ENCODE peak calls at places on chromosome 18, in four cellular contexts. C is K562, L is endothelial cell of umbilical vein, B is IMR-90. D is an unnamed sample.

GRCh38 chr18:71327443-71328120 is 1038.7 kb downstream of the SOCS6 start:
- DNase-seq in L (no peak), C (no peak), B (no peak), D (no peak)

GRCh38 chr18:62399781-62400308 is 74.7 kb downstream of the TNFRSF11A start:
- DNase-seq in C (no peak), B (no peak), L (peak; percentile 46), D (no peak)

GRCh38 chr18:22698711-22699110 is 234.4 kb upstream of the RBBP8 start:
- DNase-seq in C (no peak), B (no peak), L (no peak), D (no peak)

GRCh38 chr18:51236225-51236624 is 38.7 kb upstream of the MEX3C start:
- DNase-seq in B (peak; percentile 13), L (no peak), C (peak; percentile 37), D (peak; percentile 50)

GRCh38 chr18:13874558-13874957 is 40.8 kb downstream of the MC2R start:
- DNase-seq in B (no peak), C (no peak), L (no peak), D (no peak)

GRCh38 chr18:76960528-76961035 is 138.2 kb downstream of the ZNF236 start:
- DNase-seq in C (no peak), L (no peak), B (no peak), D (no peak)

GRCh38 chr18:55694291-55694690 is 106.3 kb upstream of the TCF4 start:
- DNase-seq in C (no peak), L (no peak), B (peak; percentile 13), D (no peak)

GRCh38 chr18:60413944-60414547 is 41.5 kb upstream of the MC4R start:
- DNase-seq in L (no peak), C (no peak), B (peak; percentile 7), D (no peak)

GRCh38 chr18:62988467-62988866 is 273.1 kb downstream of the PHLPP1 start:
- DNase-seq in B (no peak), C (no peak), L (no peak), D (no peak)

DNA sequence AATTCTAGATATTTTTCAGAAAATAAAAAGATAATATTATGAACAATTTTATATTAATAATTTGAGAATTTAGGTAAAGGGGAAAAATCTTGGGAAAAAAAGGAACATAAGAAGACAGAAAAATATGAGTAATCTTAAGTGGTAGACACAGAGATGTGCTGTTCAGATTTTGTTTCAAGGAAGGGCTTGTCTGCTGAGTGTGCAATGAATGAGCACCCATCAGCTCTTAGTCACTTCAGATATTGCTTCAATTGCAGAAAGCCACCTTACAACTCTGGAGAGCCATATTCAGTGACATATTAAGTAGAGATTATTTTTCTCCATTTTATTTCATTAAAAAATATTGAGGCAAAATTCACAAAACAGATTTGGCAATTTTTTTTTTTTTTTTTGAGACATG is 282.0 kb upstream of the CHST9 start:
- DNase-seq in C (no peak), B (no peak), L (no peak), D (no peak)
- H3K9me1 ChIP-seq in C (no peaks in the 10 kb centered on the region), B (no peaks in the 10 kb centered on the region), L (no peaks in the 10 kb centered on the region), D (no peaks in the 10 kb centered on the region)

GRCh38 chr18:48924621-48925601 is 25.9 kb downstream of the SMAD7 start:
- DNase-seq in C (peak; percentile 56), L (peak; percentile 20), B (no peak), D (no peak)
- H3K9ac ChIP-seq in C (peak overlapping the region; percentile 87), L (peak overlapping the region; percentile 14), B (peak overlapping the region; percentile 50), D (no peak overlapping the region)

DNA sequence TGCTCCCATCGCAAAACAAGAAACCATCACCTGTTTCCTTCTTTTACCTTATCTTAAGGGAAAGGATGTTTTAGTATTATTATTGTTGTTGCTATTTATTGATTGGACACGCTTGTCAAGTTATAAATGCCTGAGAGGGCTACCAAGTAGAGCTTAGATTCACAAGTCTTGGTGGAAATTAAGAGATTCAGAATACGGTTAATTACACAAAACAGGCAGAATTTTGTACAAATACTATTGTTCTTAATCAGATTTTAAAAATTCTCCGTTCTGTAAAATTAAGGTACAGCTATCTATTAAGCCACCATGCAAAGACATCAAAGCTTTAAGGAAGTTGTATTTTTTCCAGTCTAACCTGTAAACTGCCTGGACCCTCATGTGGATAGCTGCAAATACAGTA is 1.1 kb upstream of the ZNF521 start:
- DNase-seq in L (peak; percentile 52), B (no peak), C (no peak), D (no peak)
- H2AFZ ChIP-seq in L (no peak overlapping the region), B (no peak overlapping the region), C (no peak overlapping the region), D (no peak overlapping the region)

GRCh38 chr18:79816981-79817606 is 19.4 kb downstream of the KCNG2 start:
- DNase-seq in C (no peak), B (no peak), L (no peak), D (no peak)

GRCh38 chr18:79818631-79819030 is 20.9 kb downstream of the KCNG2 start:
- DNase-seq in B (no peak), C (no peak), L (no peak), D (no peak)

GRCh38 chr18:79818036-79818435 is 20.3 kb downstream of the KCNG2 start:
- DNase-seq in L (no peak), B (no peak), C (no peak), D (no peak)

GRCh38 chr18:79816092-79816491 is 18.4 kb downstream of the KCNG2 start:
- DNase-seq in L (no peak), C (no peak), B (no peak), D (no peak)

DNA sequence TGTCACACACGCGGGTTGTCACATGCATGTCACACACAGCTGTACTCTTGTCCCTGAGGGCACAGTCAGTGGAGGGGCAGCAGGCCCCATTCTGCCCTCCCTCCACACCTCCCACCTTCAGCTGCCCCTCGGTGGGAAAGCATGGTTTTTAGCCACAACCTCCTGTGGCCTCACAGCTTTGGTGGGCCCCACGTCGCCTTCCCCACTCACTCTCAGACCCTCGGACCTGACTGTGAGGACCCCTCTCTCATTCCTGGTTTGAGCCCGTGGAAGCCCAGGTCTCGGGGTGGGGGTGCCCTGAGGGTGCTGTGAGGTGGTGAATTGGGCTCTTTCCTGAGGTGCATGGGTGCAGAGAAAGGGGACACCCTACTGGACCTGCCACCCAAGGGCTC is 19.9 kb downstream of the KCNG2 start:
- DNase-seq in C (no peak), L (no peak), B (no peak), D (no peak)
- H3K9me1 ChIP-seq in C (no peaks in the 10 kb centered on the region), L (no peaks in the 10 kb centered on the region), B (no peaks in the 10 kb centered on the region), D (no peaks in the 10 kb centered on the region)

GRCh38 chr18:44697315-44697714 is 16.6 kb downstream of the SETBP1 start:
- DNase-seq in C (no peak), B (no peak), L (no peak), D (no peak)
- H3K9ac ChIP-seq in C (no peak overlapping the region), B (no peak overlapping the region), L (no peak overlapping the region), D (no peak overlapping the region)

GRCh38 chr18:79497638-79498081 is 101.9 kb downstream of the NFATC1 start:
- DNase-seq in L (no peak), B (peak; percentile 4), C (no peak), D (no peak)

GRCh38 chr18:79496237-79496977 is 100.7 kb downstream of the NFATC1 start:
- DNase-seq in C (no peak), L (no peak), B (no peak), D (no peak)

GRCh38 chr18:79498662-79499061 is 102.9 kb downstream of the NFATC1 start:
- DNase-seq in C (no peak), B (no peak), L (no peak), D (no peak)

GRCh38 chr18:79495591-79496071 is 99.9 kb downstream of the NFATC1 start:
- DNase-seq in L (no peak), B (no peak), C (no peak), D (no peak)

GRCh38 chr18:79496978-79497637 is 101.4 kb downstream of the NFATC1 start:
- DNase-seq in C (no peak), B (peak; percentile 57), L (no peak), D (no peak)
- H2AFZ ChIP-seq in C (no peak overlapping the region), B (no peak overlapping the region), L (no peak overlapping the region), D (no peak overlapping the region)

DNA sequence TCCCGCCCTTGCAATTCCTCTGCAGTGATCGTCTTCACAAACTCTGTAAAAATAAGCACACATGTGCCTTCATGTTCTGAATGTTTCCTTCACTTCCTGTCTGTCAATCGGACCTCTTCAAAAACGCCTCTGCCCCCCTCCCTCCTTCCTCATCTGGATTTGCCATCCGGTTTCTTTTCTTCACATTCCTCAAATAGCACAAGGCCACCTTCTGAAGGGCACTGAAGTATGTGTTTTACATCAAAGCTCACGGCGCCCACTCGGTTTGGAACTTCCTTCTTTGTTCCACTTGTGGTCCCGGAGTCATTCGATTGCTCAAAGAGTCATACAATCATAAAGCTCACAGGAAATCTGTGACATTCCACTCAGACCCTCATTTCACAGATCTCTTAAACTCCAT is 758.1 kb upstream of the SALL3 start:
- DNase-seq in C (no peak), L (no peak), B (no peak), D (no peak)
- H3K9me1 ChIP-seq in C (no peaks in the 10 kb centered on the region), L (no peaks in the 10 kb centered on the region), B (no peaks in the 10 kb centered on the region), D (no peaks in the 10 kb centered on the region)

D was measured in keratinocyte.